ENCODE peak calls at places on chromosomes 6 and 20, in seven cellular contexts. I is CD8-positive, alpha-beta memory T cell; P is Daoy; X is ecto neural progenitor cell; E is GM23248; W is AG08396; Z is NCI-H1092 treated with DMSO at 0.1 percent for 48 hours. O is an unnamed sample.
A peak's percentile ranks its signal among the peaks of the same experiment; 100 is the strongest.

GRCh38 chr6:41784581-41785171 is 2.8 kb upstream of the TOMM6 start:
- DNase-seq in I (no peak), P (no peak), X (no peak), E (no peak), W (no peak), Z (no peak), O (no peak)

GRCh38 chr6:117050301-117050700 is 173.3 kb downstream of the RFX6 start:
- DNase-seq in I (no peak), P (no peak), X (no peak), E (no peak), W (no peak), Z (no peak), O (no peak)

GRCh38 chr6:23262864-23263263 is 693.5 kb downstream of the HDGFL1 start:
- DNase-seq in I (no peak), P (no peak), X (no peak), E (no peak), W (no peak), Z (no peak), O (no peak)

GRCh38 chr20:47481330-47482216 is 20.1 kb upstream of the NCOA3 start:
- DNase-seq in I (no peak), P (no peak), X (no peak), E (no peak), W (no peak), Z (no peak), O (peak; percentile 20)

GRCh38 chr6:47073125-47074110 is 31.3 kb upstream of the ADGRF1 start:
- DNase-seq in I (no peak), P (no peak), X (no peak), E (no peak), W (no peak), Z (no peak), O (no peak)

GRCh38 chr6:51579013-51579412 is 508.4 kb downstream of the PKHD1 start:
- DNase-seq in I (no peak), P (no peak), X (no peak), E (no peak), W (no peak), Z (no peak), O (no peak)

GRCh38 chr20:41616228-41616627 is 1.9 kb downstream of the CHD6 start:
- DNase-seq in I (no peak), P (no peak), X (no peak), E (peak; percentile 67), W (no peak), Z (peak; percentile 9), O (no peak)

GRCh38 chr20:48787861-48788375 is 39.9 kb downstream of the PREX1 start:
- DNase-seq in I (no peak), P (peak; percentile 48), X (no peak), E (peak; percentile 83), W (peak; percentile 21), Z (no peak), O (peak; percentile 5)

GRCh38 chr20:58306421-58307261 is 2.9 kb upstream of the RAB22A start:
- DNase-seq in I (peak; percentile 89), P (peak; percentile 94), X (no peak), E (peak; percentile 50), W (no peak), Z (no peak), O (peak; percentile 98)

GRCh38 chr6:106116125-106116524 is 30.0 kb downstream of the PRDM1 start:
- DNase-seq in I (no peak), P (peak; percentile 35), X (no peak), E (peak; percentile 64), W (no peak), Z (no peak), O (peak; percentile 80)

GRCh38 chr20:61127311-61128044 is 124.6 kb upstream of the CDH4 start:
- DNase-seq in I (no peak), P (peak; percentile 82), X (no peak), E (peak; percentile 78), W (peak; percentile 60), Z (no peak), O (peak; percentile 74)

GRCh38 chr6:132768051-132768517 is 10.4 kb upstream of the VNN2 start:
- DNase-seq in I (peak; percentile 8), P (peak; percentile 16), X (peak; percentile 66), E (peak; percentile 27), W (no peak), Z (no peak), O (peak; percentile 43)

GRCh38 chr6:113328886-113329381 is 528.2 kb upstream of the MARCKS start:
- DNase-seq in I (no peak), P (no peak), X (no peak), E (peak; percentile 42), W (peak; percentile 21), Z (no peak), O (peak; percentile 44)

GRCh38 chr6:71592641-71593040 is 293.7 kb upstream of the RIMS1 start:
- DNase-seq in I (no peak), P (no peak), X (no peak), E (no peak), W (no peak), Z (no peak), O (no peak)

GRCh38 chr6:87738673-87739225 is 36.7 kb upstream of the AKIRIN2 start:
- DNase-seq in I (no peak), P (no peak), X (no peak), E (no peak), W (no peak), Z (no peak), O (no peak)

GRCh38 chr6:56840467-56841371 is 114.2 kb upstream of the BEND6 start:
- DNase-seq in I (no peak), P (peak; percentile 75), X (no peak), E (peak; percentile 86), W (peak; percentile 65), Z (no peak), O (peak; percentile 74)

GRCh38 chr20:10670521-10671220 is 3.1 kb downstream of the JAG1 start:
- DNase-seq in I (no peak), P (peak; percentile 37), X (no peak), E (no peak), W (no peak), Z (no peak), O (no peak)

GRCh38 chr6:25962368-25963127 is at the start of gene TRIM38:
- DNase-seq in I (peak; percentile 80), P (peak; percentile 87), X (peak; percentile 28), E (peak; percentile 97), W (peak; percentile 78), Z (no peak), O (peak; percentile 85)

O was measured in mammary epithelial cell.